ENCODE peak calls at places on chromosome 1, in seven cellular contexts. One of them, this sample, is unnamed.

GRCh38 chr1:1245178-1245839 is 1.2 kb downstream of the C1QTNF12 start:
- DNase-seq in GM19239: no peak
- DNase-seq in nephron progenitor cell: no peak
- DNase-seq in brain microvascular endothelial cell: no peak
- DNase-seq in iPS-NIHi11: no peak
- DNase-seq in prostate gland: no peak
- DNase-seq in iris pigment epithelial cell: no peak
- DNase-seq in this sample: no peak

GRCh38 chr1:109933856-109934711 is 23.4 kb downstream of the CSF1 start:
- DNase-seq in GM19239: no peak
- DNase-seq in nephron progenitor cell: no peak
- DNase-seq in brain microvascular endothelial cell: peak
- DNase-seq in iPS-NIHi11: no peak
- DNase-seq in prostate gland: no peak
- DNase-seq in iris pigment epithelial cell: peak
- DNase-seq in this sample: peak

GRCh38 chr1:167915528-167916102 is 1.7 kb upstream of the ADCY10 start:
- DNase-seq in GM19239: no peak
- DNase-seq in nephron progenitor cell: no peak
- DNase-seq in brain microvascular endothelial cell: no peak
- DNase-seq in iPS-NIHi11: no peak
- DNase-seq in prostate gland: no peak
- DNase-seq in iris pigment epithelial cell: no peak
- DNase-seq in this sample: no peak

GRCh38 chr1:228310162-228310792 is 96.4 kb downstream of the TRIM11 start:
- DNase-seq in GM19239: no peak
- DNase-seq in nephron progenitor cell: no peak
- DNase-seq in brain microvascular endothelial cell: no peak
- DNase-seq in iPS-NIHi11: no peak
- DNase-seq in prostate gland: no peak
- DNase-seq in iris pigment epithelial cell: no peak
- DNase-seq in this sample: no peak

GRCh38 chr1:210231846-210232523 is 611 bp upstream of the SERTAD4 start:
- DNase-seq in GM19239: no peak
- DNase-seq in nephron progenitor cell: no peak
- DNase-seq in brain microvascular endothelial cell: no peak
- DNase-seq in iPS-NIHi11: no peak
- DNase-seq in prostate gland: no peak
- DNase-seq in iris pigment epithelial cell: peak
- DNase-seq in this sample: peak

GRCh38 chr1:243801378-243801777 is 48.7 kb downstream of the AKT3 start:
- DNase-seq in GM19239: no peak
- DNase-seq in nephron progenitor cell: no peak
- DNase-seq in brain microvascular endothelial cell: no peak
- DNase-seq in iPS-NIHi11: no peak
- DNase-seq in prostate gland: no peak
- DNase-seq in iris pigment epithelial cell: no peak
- DNase-seq in this sample: no peak

GRCh38 chr1:156476501-156477298 is 23.9 kb downstream of the MEF2D start:
- DNase-seq in GM19239: no peak
- DNase-seq in nephron progenitor cell: no peak
- DNase-seq in brain microvascular endothelial cell: peak
- DNase-seq in iPS-NIHi11: no peak
- DNase-seq in prostate gland: no peak
- DNase-seq in iris pigment epithelial cell: peak
- DNase-seq in this sample: no peak

GRCh38 chr1:42315500-42315899 is 19.5 kb downstream of the FOXJ3 start:
- DNase-seq in GM19239: no peak
- DNase-seq in nephron progenitor cell: no peak
- DNase-seq in brain microvascular endothelial cell: no peak
- DNase-seq in iPS-NIHi11: no peak
- DNase-seq in prostate gland: no peak
- DNase-seq in iris pigment epithelial cell: no peak
- DNase-seq in this sample: peak

GRCh38 chr1:27592191-27592590 is 11.8 kb downstream of the AHDC1 start:
- DNase-seq in GM19239: no peak
- DNase-seq in nephron progenitor cell: no peak
- DNase-seq in brain microvascular endothelial cell: no peak
- DNase-seq in iPS-NIHi11: no peak
- DNase-seq in prostate gland: no peak
- DNase-seq in iris pigment epithelial cell: no peak
- DNase-seq in this sample: no peak

GRCh38 chr1:34547043-34547674 is 207.7 kb upstream of the GJB5 start:
- DNase-seq in GM19239: no peak
- DNase-seq in nephron progenitor cell: no peak
- DNase-seq in brain microvascular endothelial cell: no peak
- DNase-seq in iPS-NIHi11: peak
- DNase-seq in prostate gland: no peak
- DNase-seq in iris pigment epithelial cell: peak
- DNase-seq in this sample: no peak

GRCh38 chr1:58783090-58783992 is 506 bp downstream of the JUN start:
- DNase-seq in GM19239: no peak
- DNase-seq in nephron progenitor cell: peak
- DNase-seq in brain microvascular endothelial cell: peak
- DNase-seq in iPS-NIHi11: peak
- DNase-seq in prostate gland: peak
- DNase-seq in iris pigment epithelial cell: peak
- DNase-seq in this sample: peak

GRCh38 chr1:243917177-243917862 is 67.3 kb upstream of the AKT3 start:
- DNase-seq in GM19239: no peak
- DNase-seq in nephron progenitor cell: peak
- DNase-seq in brain microvascular endothelial cell: peak
- DNase-seq in iPS-NIHi11: peak
- DNase-seq in prostate gland: peak
- DNase-seq in iris pigment epithelial cell: peak
- DNase-seq in this sample: peak

GRCh38 chr1:2230781-2231666 is 2.9 kb downstream of the SKI start:
- DNase-seq in GM19239: no peak
- DNase-seq in nephron progenitor cell: no peak
- DNase-seq in brain microvascular endothelial cell: no peak
- DNase-seq in iPS-NIHi11: no peak
- DNase-seq in prostate gland: no peak
- DNase-seq in iris pigment epithelial cell: peak
- DNase-seq in this sample: peak